ENCODE peak calls at places on chromosomes 4 and X, in ten cellular contexts. One of them, this sample, is unnamed.
A peak's percentile ranks its signal among the peaks of the same experiment; 100 is the strongest.

GRCh38 chrX:153832732-153833131 is 2.4 kb upstream of the PDZD4 start:
- DNase-seq in upper lobe of right lung: no peak
- DNase-seq in BJ: no peak
- DNase-seq in AG10803: no peak
- DNase-seq in choroid plexus epithelial cell: no peak
- DNase-seq in endothelial cell of umbilical vein: no peak
- DNase-seq in cardiac fibroblast: no peak
- DNase-seq in tibial artery: no peak
- DNase-seq in IMR-90: no peak
- DNase-seq in lower leg skin: no peak
- DNase-seq in this sample: no peak

GRCh38 chr4:81142744-81143143 is 72.3 kb downstream of the PRKG2 start:
- DNase-seq in upper lobe of right lung: no peak
- DNase-seq in BJ: no peak
- DNase-seq in AG10803: peak; percentile 83
- DNase-seq in choroid plexus epithelial cell: peak; percentile 30
- DNase-seq in endothelial cell of umbilical vein: no peak
- DNase-seq in cardiac fibroblast: peak; percentile 72
- DNase-seq in tibial artery: no peak
- DNase-seq in IMR-90: peak; percentile 68
- DNase-seq in lower leg skin: no peak
- DNase-seq in this sample: no peak

GRCh38 chr4:27154706-27155105 is 294.1 kb downstream of the STIM2 start:
- DNase-seq in upper lobe of right lung: no peak
- DNase-seq in BJ: peak; percentile 19
- DNase-seq in AG10803: peak; percentile 25
- DNase-seq in choroid plexus epithelial cell: peak; percentile 4
- DNase-seq in endothelial cell of umbilical vein: no peak
- DNase-seq in cardiac fibroblast: peak; percentile 5
- DNase-seq in tibial artery: no peak
- DNase-seq in IMR-90: peak; percentile 44
- DNase-seq in lower leg skin: no peak
- DNase-seq in this sample: no peak

GRCh38 chr4:79852305-79852730 is 220.7 kb downstream of the ANTXR2 start:
- DNase-seq in upper lobe of right lung: no peak
- DNase-seq in BJ: no peak
- DNase-seq in AG10803: peak; percentile 78
- DNase-seq in choroid plexus epithelial cell: peak; percentile 80
- DNase-seq in endothelial cell of umbilical vein: peak; percentile 63
- DNase-seq in cardiac fibroblast: peak; percentile 60
- DNase-seq in tibial artery: no peak
- DNase-seq in IMR-90: peak; percentile 81
- DNase-seq in lower leg skin: peak; percentile 82
- DNase-seq in this sample: no peak

GRCh38 chr4:146110847-146111485 is 64.6 kb upstream of the LSM6 start:
- DNase-seq in upper lobe of right lung: no peak
- DNase-seq in BJ: no peak
- DNase-seq in AG10803: no peak
- DNase-seq in choroid plexus epithelial cell: no peak
- DNase-seq in endothelial cell of umbilical vein: no peak
- DNase-seq in cardiac fibroblast: no peak
- DNase-seq in tibial artery: no peak
- DNase-seq in IMR-90: no peak
- DNase-seq in lower leg skin: no peak
- DNase-seq in this sample: no peak

GRCh38 chr4:35649784-35650183 is 594.5 kb downstream of the ARAP2 start:
- DNase-seq in upper lobe of right lung: no peak
- DNase-seq in BJ: no peak
- DNase-seq in AG10803: no peak
- DNase-seq in choroid plexus epithelial cell: no peak
- DNase-seq in endothelial cell of umbilical vein: no peak
- DNase-seq in cardiac fibroblast: no peak
- DNase-seq in tibial artery: no peak
- DNase-seq in IMR-90: no peak
- DNase-seq in lower leg skin: no peak
- DNase-seq in this sample: no peak

GRCh38 chr4:29307755-29308154 is 1412.4 kb upstream of the PCDH7 start:
- DNase-seq in upper lobe of right lung: no peak
- DNase-seq in BJ: no peak
- DNase-seq in AG10803: no peak
- DNase-seq in choroid plexus epithelial cell: no peak
- DNase-seq in endothelial cell of umbilical vein: no peak
- DNase-seq in cardiac fibroblast: no peak
- DNase-seq in tibial artery: no peak
- DNase-seq in IMR-90: no peak
- DNase-seq in lower leg skin: no peak
- DNase-seq in this sample: no peak

GRCh38 chr4:171813195-171813955 is at the start of gene GALNTL6:
- DNase-seq in upper lobe of right lung: no peak
- DNase-seq in BJ: no peak
- DNase-seq in AG10803: peak; percentile 5
- DNase-seq in choroid plexus epithelial cell: peak; percentile 34
- DNase-seq in endothelial cell of umbilical vein: no peak
- DNase-seq in cardiac fibroblast: peak; percentile 1
- DNase-seq in tibial artery: no peak
- DNase-seq in IMR-90: no peak
- DNase-seq in lower leg skin: no peak
- DNase-seq in this sample: no peak

GRCh38 chrX:2410279-2411020 is 90.3 kb downstream of the DHRSX start:
- DNase-seq in upper lobe of right lung: peak; percentile 40
- DNase-seq in BJ: no peak
- DNase-seq in AG10803: no peak
- DNase-seq in choroid plexus epithelial cell: no peak
- DNase-seq in endothelial cell of umbilical vein: no peak
- DNase-seq in cardiac fibroblast: no peak
- DNase-seq in tibial artery: no peak
- DNase-seq in IMR-90: no peak
- DNase-seq in lower leg skin: peak; percentile 81
- DNase-seq in this sample: no peak

GRCh38 chr4:11512861-11513260 is 84.2 kb upstream of the HS3ST1 start:
- DNase-seq in upper lobe of right lung: no peak
- DNase-seq in BJ: no peak
- DNase-seq in AG10803: no peak
- DNase-seq in choroid plexus epithelial cell: no peak
- DNase-seq in endothelial cell of umbilical vein: no peak
- DNase-seq in cardiac fibroblast: no peak
- DNase-seq in tibial artery: no peak
- DNase-seq in IMR-90: no peak
- DNase-seq in lower leg skin: no peak
- DNase-seq in this sample: no peak

GRCh38 chrX:135697614-135698013 is 15.8 kb upstream of the CT45A1 start:
- DNase-seq in upper lobe of right lung: no peak
- DNase-seq in BJ: no peak
- DNase-seq in AG10803: no peak
- DNase-seq in choroid plexus epithelial cell: no peak
- DNase-seq in endothelial cell of umbilical vein: no peak
- DNase-seq in cardiac fibroblast: no peak
- DNase-seq in tibial artery: no peak
- DNase-seq in IMR-90: no peak
- DNase-seq in lower leg skin: no peak
- DNase-seq in this sample: no peak
- TF ChIP-seq CTCF in upper lobe of right lung: no peak
- TF ChIP-seq CTCF in BJ: no peak
- TF ChIP-seq CTCF in AG10803: no peak
- TF ChIP-seq CTCF in choroid plexus epithelial cell: no peak
- TF ChIP-seq CTCF in endothelial cell of umbilical vein: no peak
- TF ChIP-seq CTCF in cardiac fibroblast: no peak
- TF ChIP-seq CTCF in tibial artery: no peak
- TF ChIP-seq CTCF in IMR-90: peak; percentile 2
- TF ChIP-seq CTCF in lower leg skin: no peak
- TF ChIP-seq CTCF in this sample: no peak

GRCh38 chr4:183986645-183987528 is 81.8 kb downstream of the STOX2 start:
- DNase-seq in upper lobe of right lung: no peak
- DNase-seq in BJ: no peak
- DNase-seq in AG10803: no peak
- DNase-seq in choroid plexus epithelial cell: no peak
- DNase-seq in endothelial cell of umbilical vein: no peak
- DNase-seq in cardiac fibroblast: no peak
- DNase-seq in tibial artery: no peak
- DNase-seq in IMR-90: no peak
- DNase-seq in lower leg skin: no peak
- DNase-seq in this sample: no peak

GRCh38 chr4:183987529-183987946 is 82.4 kb downstream of the STOX2 start:
- DNase-seq in upper lobe of right lung: peak; percentile 83
- DNase-seq in BJ: peak; percentile 16
- DNase-seq in AG10803: peak; percentile 74
- DNase-seq in choroid plexus epithelial cell: peak; percentile 71
- DNase-seq in endothelial cell of umbilical vein: peak; percentile 21
- DNase-seq in cardiac fibroblast: peak; percentile 79
- DNase-seq in tibial artery: peak; percentile 81
- DNase-seq in IMR-90: peak; percentile 91
- DNase-seq in lower leg skin: peak; percentile 90
- DNase-seq in this sample: no peak

GRCh38 chr4:183988874-183989273 is 83.8 kb downstream of the STOX2 start:
- DNase-seq in upper lobe of right lung: no peak
- DNase-seq in BJ: no peak
- DNase-seq in AG10803: no peak
- DNase-seq in choroid plexus epithelial cell: no peak
- DNase-seq in endothelial cell of umbilical vein: no peak
- DNase-seq in cardiac fibroblast: no peak
- DNase-seq in tibial artery: no peak
- DNase-seq in IMR-90: no peak
- DNase-seq in lower leg skin: no peak
- DNase-seq in this sample: no peak

GRCh38 chr4:183989471-183989870 is 84.4 kb downstream of the STOX2 start:
- DNase-seq in upper lobe of right lung: no peak
- DNase-seq in BJ: no peak
- DNase-seq in AG10803: peak; percentile 44
- DNase-seq in choroid plexus epithelial cell: peak; percentile 43
- DNase-seq in endothelial cell of umbilical vein: no peak
- DNase-seq in cardiac fibroblast: peak; percentile 73
- DNase-seq in tibial artery: no peak
- DNase-seq in IMR-90: peak; percentile 83
- DNase-seq in lower leg skin: no peak
- DNase-seq in this sample: no peak

DNA sequence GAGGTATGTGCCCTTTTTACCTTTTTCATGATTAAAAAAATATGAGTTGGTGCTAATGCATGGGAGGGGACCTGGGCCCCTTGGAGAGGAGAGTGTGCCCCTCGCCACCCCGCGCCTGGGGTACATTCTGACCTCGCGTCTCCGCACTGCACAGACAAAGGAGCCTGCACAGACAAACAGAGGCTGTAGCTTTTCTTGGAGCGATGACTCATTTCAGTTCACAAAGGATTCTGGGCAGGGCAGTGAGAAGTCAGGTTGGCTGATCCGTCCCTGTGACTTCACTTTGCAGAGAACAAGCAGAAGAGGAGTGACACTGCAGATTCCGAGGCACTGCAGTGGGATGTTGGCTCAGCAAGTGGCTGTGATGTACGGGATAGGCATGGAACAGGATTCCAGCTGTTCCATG is 82.9 kb downstream of the STOX2 start:
- DNase-seq in upper lobe of right lung: no peak
- DNase-seq in BJ: peak; percentile 40
- DNase-seq in AG10803: peak; percentile 79
- DNase-seq in choroid plexus epithelial cell: peak; percentile 84
- DNase-seq in endothelial cell of umbilical vein: peak; percentile 55
- DNase-seq in cardiac fibroblast: peak; percentile 90
- DNase-seq in tibial artery: peak; percentile 76
- DNase-seq in IMR-90: peak; percentile 95
- DNase-seq in lower leg skin: no peak
- DNase-seq in this sample: no peak
- H3K4me3 ChIP-seq in upper lobe of right lung: peak overlapping the region; percentile 44
- H3K4me3 ChIP-seq in BJ: peak overlapping the region; percentile 17
- H3K4me3 ChIP-seq in AG10803: peak overlapping the region; percentile 51
- H3K4me3 ChIP-seq in choroid plexus epithelial cell: peak overlapping the region; percentile 49
- H3K4me3 ChIP-seq in endothelial cell of umbilical vein: no peak overlapping the region
- H3K4me3 ChIP-seq in cardiac fibroblast: peak overlapping the region; percentile 35
- H3K4me3 ChIP-seq in tibial artery: peak overlapping the region; percentile 42
- H3K4me3 ChIP-seq in IMR-90: peak overlapping the region; percentile 34
- H3K4me3 ChIP-seq in lower leg skin: no peak overlapping the region
- H3K4me3 ChIP-seq in this sample: no peak overlapping the region

DNA sequence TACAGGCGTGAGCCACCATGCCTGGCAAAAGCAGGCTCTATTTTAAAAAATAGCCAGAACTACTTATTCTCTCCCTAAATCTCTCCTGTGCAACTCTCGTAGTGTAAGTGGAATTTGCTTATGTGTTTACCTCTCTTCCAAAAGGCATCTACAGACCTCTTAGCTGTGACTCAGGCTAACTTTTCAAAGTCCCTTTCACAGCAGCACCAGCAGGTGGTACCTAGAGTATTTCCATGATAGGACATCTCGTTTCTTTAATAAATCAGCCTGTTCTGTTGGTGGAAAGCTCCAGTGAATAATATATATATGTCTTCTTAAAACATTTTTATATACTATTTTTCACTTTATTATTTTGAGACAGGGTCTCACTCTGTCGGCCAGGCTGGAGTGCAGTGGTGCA is 89.0 kb downstream of the NSUN7 start:
- DNase-seq in upper lobe of right lung: no peak
- DNase-seq in BJ: no peak
- DNase-seq in AG10803: no peak
- DNase-seq in choroid plexus epithelial cell: peak; percentile 24
- DNase-seq in endothelial cell of umbilical vein: no peak
- DNase-seq in cardiac fibroblast: peak; percentile 23
- DNase-seq in tibial artery: no peak
- DNase-seq in IMR-90: peak; percentile 6
- DNase-seq in lower leg skin: no peak
- DNase-seq in this sample: no peak
- TF ChIP-seq CTCF in upper lobe of right lung: no peak
- TF ChIP-seq CTCF in BJ: peak; percentile 17
- TF ChIP-seq CTCF in AG10803: peak; percentile 2
- TF ChIP-seq CTCF in choroid plexus epithelial cell: peak; percentile 24
- TF ChIP-seq CTCF in endothelial cell of umbilical vein: no peak
- TF ChIP-seq CTCF in cardiac fibroblast: peak; percentile 28
- TF ChIP-seq CTCF in tibial artery: no peak
- TF ChIP-seq CTCF in IMR-90: peak; percentile 1
- TF ChIP-seq CTCF in lower leg skin: no peak
- TF ChIP-seq CTCF in this sample: no peak

GRCh38 chr4:140037353-140038030 is 116.5 kb downstream of the MAML3 start:
- DNase-seq in upper lobe of right lung: no peak
- DNase-seq in BJ: peak; percentile 66
- DNase-seq in AG10803: peak; percentile 79
- DNase-seq in choroid plexus epithelial cell: peak; percentile 94
- DNase-seq in endothelial cell of umbilical vein: peak; percentile 93
- DNase-seq in cardiac fibroblast: peak; percentile 95
- DNase-seq in tibial artery: no peak
- DNase-seq in IMR-90: peak; percentile 97
- DNase-seq in lower leg skin: no peak
- DNase-seq in this sample: no peak

GRCh38 chr4:140042634-140043033 is 111.3 kb downstream of the MAML3 start:
- DNase-seq in upper lobe of right lung: no peak
- DNase-seq in BJ: no peak
- DNase-seq in AG10803: no peak
- DNase-seq in choroid plexus epithelial cell: no peak
- DNase-seq in endothelial cell of umbilical vein: no peak
- DNase-seq in cardiac fibroblast: no peak
- DNase-seq in tibial artery: no peak
- DNase-seq in IMR-90: no peak
- DNase-seq in lower leg skin: no peak
- DNase-seq in this sample: no peak

GRCh38 chr4:140038031-140038533 is 115.9 kb downstream of the MAML3 start:
- DNase-seq in upper lobe of right lung: no peak
- DNase-seq in BJ: no peak
- DNase-seq in AG10803: peak; percentile 35
- DNase-seq in choroid plexus epithelial cell: peak; percentile 85
- DNase-seq in endothelial cell of umbilical vein: no peak
- DNase-seq in cardiac fibroblast: peak; percentile 76
- DNase-seq in tibial artery: no peak
- DNase-seq in IMR-90: peak; percentile 71
- DNase-seq in lower leg skin: no peak
- DNase-seq in this sample: no peak
- H3K4me3 ChIP-seq in upper lobe of right lung: no peak overlapping the region
- H3K4me3 ChIP-seq in BJ: no peak overlapping the region
- H3K4me3 ChIP-seq in AG10803: no peak overlapping the region
- H3K4me3 ChIP-seq in choroid plexus epithelial cell: no peak overlapping the region
- H3K4me3 ChIP-seq in endothelial cell of umbilical vein: no peak overlapping the region
- H3K4me3 ChIP-seq in cardiac fibroblast: no peak overlapping the region
- H3K4me3 ChIP-seq in tibial artery: no peak overlapping the region
- H3K4me3 ChIP-seq in IMR-90: no peak overlapping the region
- H3K4me3 ChIP-seq in lower leg skin: no peak overlapping the region
- H3K4me3 ChIP-seq in this sample: no peak overlapping the region

This sample was measured in GM12864.